ENCODE peak calls at places on chromosomes 3 and 15, in seven cellular contexts. P is Panc1, B is H1, V is HCT116, M is transverse colon, K is GM12891, T is breast epithelium. W is an unnamed sample.

GRCh38 chr3:66261318-66261717 is 40.5 kb downstream of the SLC25A26 start:
- DNase-seq in P (no peak), B (no peak), V (no peak), M (no peak), K (no peak), T (no peak), W (no peak)

GRCh38 chr3:41974223-41974622 is 12.3 kb upstream of the ULK4 start:
- DNase-seq in P (no peak), B (no peak), V (no peak), M (no peak), K (no peak), T (no peak), W (no peak)

GRCh38 chr3:141332436-141332835 is 35.9 kb upstream of the ZBTB38 start:
- DNase-seq in P (no peak), B (no peak), V (no peak), M (peak), K (no peak), T (no peak), W (no peak)

GRCh38 chr15:100103828-100104227 is 237.9 kb downstream of the ADAMTS17 start:
- DNase-seq in P (no peak), B (no peak), V (no peak), M (no peak), K (no peak), T (peak), W (no peak)

GRCh38 chr3:197426161-197426566 is 127.8 kb upstream of the DLG1 start:
- DNase-seq in P (no peak), B (no peak), V (no peak), M (no peak), K (no peak), T (no peak), W (no peak)

GRCh38 chr15:58070801-58071418 is 5.4 kb upstream of the ALDH1A2 start:
- DNase-seq in P (peak), B (no peak), V (peak), M (peak), K (no peak), T (no peak), W (peak)

GRCh38 chr3:45688194-45688881 is 858 bp upstream of the SACM1L start:
- DNase-seq in P (no peak), B (no peak), V (no peak), M (peak), K (no peak), T (no peak), W (no peak)

GRCh38 chr3:72258786-72259185 is 473.8 kb upstream of the PROK2 start:
- DNase-seq in P (no peak), B (no peak), V (no peak), M (no peak), K (no peak), T (peak), W (peak)

GRCh38 chr3:23761440-23761896 is 44.3 kb upstream of the UBE2E1 start:
- DNase-seq in P (no peak), B (no peak), V (peak), M (peak), K (no peak), T (no peak), W (no peak)

GRCh38 chr3:187735837-187736236 is 9.4 kb downstream of the BCL6 start:
- DNase-seq in P (no peak), B (no peak), V (no peak), M (no peak), K (no peak), T (peak), W (no peak)

GRCh38 chr3:187738089-187738399 is 7.2 kb downstream of the BCL6 start:
- DNase-seq in P (no peak), B (no peak), V (no peak), M (no peak), K (no peak), T (no peak), W (no peak)

GRCh38 chr3:187737401-187738088 is 7.7 kb downstream of the BCL6 start:
- DNase-seq in P (no peak), B (no peak), V (no peak), M (peak), K (no peak), T (peak), W (peak)

GRCh38 chr3:187735383-187735782 is 9.9 kb downstream of the BCL6 start:
- DNase-seq in P (no peak), B (no peak), V (no peak), M (no peak), K (no peak), T (no peak), W (no peak)

GRCh38 chr3:187736418-187736871 is 8.8 kb downstream of the BCL6 start:
- DNase-seq in P (no peak), B (no peak), V (no peak), M (no peak), K (no peak), T (peak), W (no peak)
- TF ChIP-seq POLR2AphosphoS5 in P (no peak), B (no peak), V (no peak), M (no peak), K (no peak), T (no peak), W (no peak)

DNA sequence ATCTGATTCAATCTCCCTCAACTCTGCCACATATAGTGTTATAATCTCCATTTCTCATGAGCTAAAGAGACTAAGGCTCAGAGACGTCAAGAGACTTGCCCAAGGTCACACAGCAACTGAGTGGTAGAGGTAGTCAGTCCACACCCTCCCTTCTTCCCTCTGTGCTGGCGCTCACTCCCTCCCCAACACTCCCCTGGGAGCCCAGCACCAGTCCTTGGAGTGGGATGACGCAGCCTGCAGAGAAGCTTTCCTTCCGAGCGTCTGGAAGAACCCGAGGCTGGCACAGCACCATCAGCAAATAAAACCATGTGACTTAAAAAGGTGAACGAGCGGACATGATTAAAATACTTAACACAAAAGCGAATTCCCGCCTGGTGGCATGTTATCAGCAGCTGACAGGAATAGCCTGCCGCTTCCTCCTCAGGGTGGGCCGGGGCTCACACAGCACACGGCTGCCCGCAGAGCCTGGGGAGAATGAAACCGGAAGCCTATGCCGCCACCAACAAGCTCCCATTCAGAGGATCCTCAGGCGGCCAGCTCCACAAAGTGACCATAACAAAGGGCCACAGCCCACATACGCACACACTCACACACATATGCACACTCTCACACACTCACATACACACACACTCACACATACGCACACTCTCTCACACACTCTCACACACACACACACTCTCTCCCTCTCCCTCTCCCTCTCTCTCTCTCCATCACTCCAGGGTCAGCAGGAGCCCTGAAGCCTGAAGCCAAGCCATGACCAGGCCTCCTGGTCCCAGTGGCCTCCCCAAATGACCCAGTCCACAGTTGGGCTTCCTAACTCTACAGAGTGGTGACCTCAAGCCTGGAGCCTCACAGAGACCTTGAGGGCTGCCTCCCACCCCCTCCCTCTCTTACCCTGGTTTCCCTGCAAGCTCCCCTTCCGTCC is 120.5 kb downstream of the XXYLT1 start:
- DNase-seq in P (peak), B (peak), V (no peak), M (peak), K (no peak), T (no peak), W (peak)
- TF ChIP-seq POLR2AphosphoS5 in P (peak), B (no peak), V (no peak), M (peak), K (peak), T (no peak), W (peak)

GRCh38 chr15:81394609-81395008 is 20.6 kb upstream of the TMC3 start:
- DNase-seq in P (no peak), B (no peak), V (no peak), M (no peak), K (no peak), T (no peak), W (no peak)

GRCh38 chr15:81400640-81401236 is 26.7 kb upstream of the TMC3 start:
- DNase-seq in P (peak), B (no peak), V (peak), M (no peak), K (peak), T (no peak), W (peak)

GRCh38 chr15:81398456-81398855 is 24.4 kb upstream of the TMC3 start:
- DNase-seq in P (no peak), B (no peak), V (no peak), M (no peak), K (no peak), T (no peak), W (peak)

GRCh38 chr15:81398910-81399551 is 25.0 kb upstream of the TMC3 start:
- DNase-seq in P (no peak), B (no peak), V (no peak), M (no peak), K (no peak), T (no peak), W (peak)
- TF ChIP-seq POLR2AphosphoS5 in P (no peak), B (no peak), V (no peak), M (no peak), K (no peak), T (no peak), W (peak)

GRCh38 chr3:149542375-149543312 is 68.1 kb downstream of the TM4SF4 start:
- DNase-seq in P (no peak), B (no peak), V (no peak), M (no peak), K (no peak), T (no peak), W (no peak)
- TF ChIP-seq POLR2AphosphoS5 in P (no peak), B (no peak), V (no peak), M (no peak), K (no peak), T (no peak), W (peak)

DNA sequence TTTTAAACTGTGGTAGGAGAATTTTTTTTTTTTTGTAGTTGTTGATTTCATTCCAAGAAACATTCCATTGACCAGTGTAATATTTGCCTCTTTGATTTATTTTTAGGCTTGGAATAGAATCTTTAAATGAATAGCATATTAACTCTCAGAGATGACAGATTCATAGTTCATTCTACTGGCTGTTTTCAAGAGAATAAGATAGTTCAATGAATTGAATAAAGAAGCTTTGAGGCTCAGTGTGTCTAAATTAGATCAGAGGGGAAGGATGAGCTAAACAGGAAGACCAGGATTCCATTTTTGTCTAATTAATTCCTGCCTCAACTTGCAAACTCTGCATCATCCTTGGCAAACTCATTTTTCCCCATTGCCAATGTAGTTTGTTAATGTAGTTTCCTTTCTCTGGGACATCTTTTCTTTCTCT is 98.5 kb downstream of the NAALADL2 start:
- DNase-seq in P (no peak), B (no peak), V (no peak), M (no peak), K (no peak), T (no peak), W (no peak)
- TF ChIP-seq POLR2AphosphoS5 in P (no peak), B (no peak), V (no peak), M (no peak), K (no peak), T (no peak), W (no peak)

GRCh38 chr3:182783106-182783505 is 10.2 kb upstream of the ATP11B start:
- DNase-seq in P (no peak), B (no peak), V (no peak), M (no peak), K (no peak), T (no peak), W (no peak)

GRCh38 chr3:182785756-182786155 is 7.5 kb upstream of the ATP11B start:
- DNase-seq in P (no peak), B (no peak), V (no peak), M (no peak), K (no peak), T (no peak), W (no peak)

GRCh38 chr3:182786564-182787196 is 6.6 kb upstream of the ATP11B start:
- DNase-seq in P (no peak), B (no peak), V (no peak), M (no peak), K (no peak), T (no peak), W (no peak)

GRCh38 chr3:182785142-182785541 is 8.2 kb upstream of the ATP11B start:
- DNase-seq in P (no peak), B (no peak), V (no peak), M (no peak), K (no peak), T (no peak), W (no peak)

DNA sequence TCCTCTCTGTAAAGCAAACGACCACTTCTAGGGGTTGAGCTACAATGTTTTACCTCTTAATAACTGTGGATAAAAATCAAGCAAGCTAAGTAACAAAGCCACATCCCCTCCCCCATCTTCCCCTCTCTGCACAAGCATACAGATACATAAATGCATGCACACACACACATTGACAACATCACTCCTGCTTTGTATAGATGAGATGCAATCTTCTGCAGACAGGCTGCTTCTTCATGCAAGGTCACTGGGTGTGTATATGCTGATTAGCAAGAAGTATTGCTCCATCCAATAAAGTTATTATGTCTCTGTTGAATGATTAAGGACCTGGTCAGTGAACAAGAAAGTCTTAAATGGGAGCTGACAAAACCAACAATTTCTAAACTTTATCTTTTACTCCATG is 8.8 kb upstream of the ATP11B start:
- DNase-seq in P (no peak), B (no peak), V (no peak), M (no peak), K (no peak), T (no peak), W (no peak)
- TF ChIP-seq POLR2AphosphoS5 in P (no peak), B (no peak), V (no peak), M (no peak), K (no peak), T (no peak), W (no peak)

GRCh38 chr3:123028233-123028828 is 768 bp upstream of the SEMA5B start:
- DNase-seq in P (peak), B (no peak), V (peak), M (peak), K (peak), T (no peak), W (peak)
- TF ChIP-seq POLR2AphosphoS5 in P (no peak), B (no peak), V (no peak), M (no peak), K (no peak), T (peak), W (no peak)

GRCh38 chr3:126287536-126288181 is 69.5 kb downstream of the KLF15 start:
- DNase-seq in P (no peak), B (peak), V (peak), M (peak), K (no peak), T (peak), W (peak)
- TF ChIP-seq POLR2AphosphoS5 in P (no peak), B (no peak), V (peak), M (peak), K (no peak), T (no peak), W (peak)

DNA sequence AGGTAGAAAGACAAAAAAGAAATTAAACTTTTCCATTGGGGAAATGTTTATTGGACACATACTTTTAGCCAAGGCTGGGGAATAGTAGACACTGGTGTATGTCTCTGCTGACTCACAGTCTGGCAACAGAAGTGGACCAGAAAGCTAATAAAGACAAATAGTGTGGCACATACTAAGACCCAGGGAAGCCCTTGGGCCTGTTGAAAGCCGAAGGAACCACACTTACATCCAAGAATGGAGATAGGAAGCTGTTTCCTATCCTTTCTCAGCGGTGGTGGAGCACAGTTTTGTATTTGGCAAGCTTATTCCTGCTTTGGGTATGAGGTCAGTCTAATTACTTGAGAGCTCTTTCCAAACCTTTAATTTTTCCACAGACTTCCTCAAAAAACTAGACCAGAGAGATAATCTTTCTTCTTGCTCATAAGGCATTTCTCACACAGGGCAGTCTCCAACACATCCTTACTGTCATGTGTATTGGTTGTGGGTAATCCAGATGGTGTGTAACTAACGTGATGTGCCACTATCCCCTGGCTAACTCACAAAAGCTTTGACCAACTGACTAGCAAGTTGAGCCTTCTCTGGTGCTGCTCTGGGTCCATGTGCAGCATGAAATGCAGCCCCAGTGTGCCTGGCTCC is 279.1 kb upstream of the IGF1R start:
- DNase-seq in P (no peak), B (no peak), V (no peak), M (no peak), K (no peak), T (no peak), W (no peak)
- TF ChIP-seq POLR2AphosphoS5 in P (no peak), B (no peak), V (no peak), M (no peak), K (no peak), T (no peak), W (no peak)